ENCODE peak calls at places on chromosome 4, in six cellular contexts. F, B, J, Z, C and I are unnamed samples.
A peak's percentile ranks its signal among the peaks of the same experiment; 100 is the strongest.

GRCh38 chr4:115274545-115274944 is 161.1 kb upstream of the NDST4 start:
- DNase-seq in J (no peak), C (no peak), B (no peak), Z (no peak), F (no peak), I (no peak)

GRCh38 chr4:72302981-72303704 is 265.9 kb downstream of the ADAMTS3 start:
- DNase-seq in C (peak; percentile 81), J (peak; percentile 35), F (peak; percentile 71), Z (peak; percentile 53), B (peak; percentile 54), I (no peak)

GRCh38 chr4:119032921-119033685 is 102.5 kb upstream of the MYOZ2 start:
- DNase-seq in Z (no peak), F (no peak), J (no peak), B (no peak), C (no peak), I (no peak)

GRCh38 chr4:82217986-82218715 is 155.6 kb downstream of the HNRNPD start:
- DNase-seq in J (no peak), C (peak; percentile 34), B (no peak), Z (no peak), F (no peak), I (no peak)

GRCh38 chr4:10180927-10181744 is 64.5 kb upstream of the WDR1 start:
- DNase-seq in B (no peak), C (peak; percentile 77), F (no peak), J (peak; percentile 51), Z (no peak), I (no peak)

GRCh38 chr4:117577686-117578085 is 456.6 kb upstream of the NDST3 start:
- DNase-seq in B (peak; percentile 33), Z (no peak), J (no peak), F (no peak), C (peak; percentile 64), I (no peak)

GRCh38 chr4:110620352-110621327 is 2.2 kb downstream of the PITX2 start:
- DNase-seq in C (peak; percentile 89), Z (peak; percentile 67), F (peak; percentile 89), J (no peak), B (peak; percentile 88), I (no peak)

GRCh38 chr4:143358923-143359694 is 22.4 kb downstream of the GAB1 start:
- DNase-seq in J (peak; percentile 93), C (no peak), F (no peak), B (peak; percentile 84), Z (no peak), I (no peak)

GRCh38 chr4:182752158-182752910 is 164.9 kb downstream of the DCTD start:
- DNase-seq in J (peak; percentile 83), C (peak; percentile 60), B (peak; percentile 49), F (no peak), Z (no peak), I (no peak)

GRCh38 chr4:130563185-130563890 is 1467.4 kb downstream of the C4orf33 start:
- DNase-seq in Z (peak; percentile 52), B (peak; percentile 78), F (peak; percentile 81), J (peak; percentile 72), C (peak; percentile 80), I (peak; percentile 66)

GRCh38 chr4:133316874-133317273 is 167.8 kb downstream of the PCDH10 start:
- DNase-seq in C (no peak), B (no peak), F (no peak), Z (no peak), J (no peak), I (no peak)

GRCh38 chr4:148951346-148951745 is 509.1 kb upstream of the NR3C2 start:
- DNase-seq in J (peak; percentile 4), B (no peak), Z (no peak), C (no peak), F (no peak), I (no peak)

GRCh38 chr4:169791527-169792156 is 33.9 kb upstream of the HPF1 start:
- DNase-seq in J (peak; percentile 55), F (peak; percentile 66), C (peak; percentile 78), Z (peak; percentile 46), B (peak; percentile 75), I (peak; percentile 17)

GRCh38 chr4:56197387-56197786 is 189.9 kb downstream of the AASDH start:
- DNase-seq in C (no peak), B (no peak), Z (no peak), J (no peak), F (no peak), I (no peak)

GRCh38 chr4:153645183-153645582 is 38.9 kb upstream of the TLR2 start:
- DNase-seq in Z (no peak), B (no peak), C (peak; percentile 40), F (no peak), J (no peak), I (no peak)

GRCh38 chr4:16418814-16419213 is 192.5 kb upstream of the TAPT1 start:
- DNase-seq in B (no peak), F (no peak), Z (no peak), J (peak; percentile 62), C (no peak), I (no peak)

GRCh38 chr4:10096976-10097330 is 19.6 kb downstream of the WDR1 start:
- DNase-seq in Z (no peak), F (no peak), B (no peak), J (no peak), C (no peak), I (no peak)

GRCh38 chr4:154643493-154643892 is 31.0 kb upstream of the FGG start:
- DNase-seq in F (no peak), B (no peak), C (no peak), J (no peak), Z (no peak), I (no peak)

GRCh38 chr4:113116414-113117345 is 67.2 kb downstream of the ANK2 start:
- DNase-seq in F (peak; percentile 36), J (no peak), Z (no peak), B (no peak), C (peak; percentile 52), I (no peak)

GRCh38 chr4:151661873-151662272 is 98.9 kb downstream of the GATB start:
- DNase-seq in Z (no peak), C (no peak), F (no peak), J (no peak), B (no peak), I (no peak)

GRCh38 chr4:86845593-86845992 is 3.6 kb downstream of the SLC10A6 start:
- DNase-seq in Z (no peak), B (no peak), C (no peak), F (no peak), J (no peak), I (no peak)

GRCh38 chr4:168587326-168588125 is 90.7 kb downstream of the PALLD start:
- DNase-seq in C (peak; percentile 82), Z (no peak), B (peak; percentile 83), J (peak; percentile 88), F (no peak), I (no peak)
- H4K8ac ChIP-seq in C (no peak overlapping the region), Z (no peak overlapping the region), B (peak overlapping the region; percentile 12), J (no peak overlapping the region), F (no peak overlapping the region), I (no peak overlapping the region)

DNA sequence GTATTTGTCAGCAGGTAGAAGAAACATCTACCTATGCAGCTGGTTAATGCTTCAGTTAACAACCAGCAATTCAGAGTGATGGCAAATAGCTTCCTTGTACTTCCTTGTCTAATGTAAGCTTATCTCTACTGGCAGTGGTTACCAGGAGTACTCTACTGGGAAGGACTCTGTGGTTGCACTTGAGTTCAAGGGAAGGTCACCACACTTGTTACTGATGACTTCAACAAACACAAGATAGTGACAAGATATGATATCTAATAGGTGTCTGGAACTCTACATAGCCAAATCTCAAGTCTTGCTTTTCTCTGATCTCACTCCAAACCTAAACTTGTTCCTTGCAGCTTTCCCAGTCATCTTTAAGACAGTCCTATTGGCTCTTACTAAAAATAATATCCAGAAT is 1644.9 kb upstream of the TENM3 start:
- DNase-seq in Z (no peak), F (no peak), B (no peak), C (peak; percentile 55), J (no peak), I (no peak)
- H4K8ac ChIP-seq in Z (no peak overlapping the region), F (no peak overlapping the region), B (no peak overlapping the region), C (no peak overlapping the region), J (no peak overlapping the region), I (no peak overlapping the region)

DNA sequence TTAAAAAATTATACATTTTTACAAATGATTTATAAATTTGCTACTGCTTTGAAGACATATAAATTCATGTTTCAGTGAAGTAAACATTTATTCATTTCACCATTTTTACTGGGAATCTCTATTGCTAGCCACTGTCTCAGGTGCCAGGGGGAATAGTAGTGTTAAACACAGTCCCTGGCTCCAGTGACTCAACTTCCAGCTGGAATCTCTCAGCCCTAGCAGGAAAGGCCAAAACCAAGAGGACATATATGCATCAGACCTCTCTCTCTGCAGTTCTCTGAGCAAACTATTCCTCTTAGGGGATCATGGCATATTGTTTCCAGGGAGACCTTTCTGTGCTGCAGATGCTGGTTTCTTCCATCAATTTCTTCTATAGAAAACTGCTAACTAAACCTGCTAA is 1009.0 kb upstream of the LCORL start:
- DNase-seq in J (no peak), B (peak; percentile 33), Z (no peak), C (no peak), F (no peak), I (no peak)
- H4K8ac ChIP-seq in J (no peak overlapping the region), B (no peak overlapping the region), Z (no peak overlapping the region), C (no peak overlapping the region), F (no peak overlapping the region), I (no peak overlapping the region)

DNA sequence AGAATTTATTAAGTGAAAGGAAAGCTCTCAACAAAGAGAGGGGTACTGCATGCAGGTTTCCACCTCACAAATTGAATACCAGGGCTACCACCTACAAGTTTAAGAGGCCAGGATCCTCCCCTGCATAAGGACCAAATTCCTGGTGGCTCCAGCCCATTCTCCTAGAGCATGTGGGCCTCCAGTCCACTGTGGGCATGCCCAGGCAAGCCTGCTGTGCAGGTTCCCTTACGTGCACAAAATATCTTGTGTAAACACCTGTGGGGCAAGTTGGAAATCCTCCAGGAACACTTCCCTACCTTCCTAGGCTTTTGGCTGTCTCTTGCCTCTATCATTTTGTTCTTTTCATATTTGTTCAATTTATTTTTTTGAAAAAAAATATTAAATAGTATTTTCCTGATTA is 724.3 kb downstream of the ARAP2 start:
- DNase-seq in C (no peak), J (no peak), Z (no peak), B (no peak), F (peak; percentile 28), I (no peak)
- H4K8ac ChIP-seq in C (no peak overlapping the region), J (no peak overlapping the region), Z (no peak overlapping the region), B (peak overlapping the region; percentile 80), F (no peak overlapping the region), I (no peak overlapping the region)

GRCh38 chr4:158812133-158812532 is 43.3 kb downstream of the FNIP2 start:
- DNase-seq in F (no peak), J (no peak), Z (no peak), C (no peak), B (no peak), I (no peak)

GRCh38 chr4:158811216-158811540 is 42.4 kb downstream of the FNIP2 start:
- DNase-seq in F (no peak), C (no peak), Z (no peak), B (no peak), J (no peak), I (no peak)

GRCh38 chr4:158813113-158813512 is 44.3 kb downstream of the FNIP2 start:
- DNase-seq in F (no peak), C (no peak), B (no peak), Z (no peak), J (no peak), I (no peak)

GRCh38 chr4:158812543-158812942 is 43.7 kb downstream of the FNIP2 start:
- DNase-seq in Z (no peak), B (no peak), C (no peak), J (no peak), F (no peak), I (no peak)

DNA sequence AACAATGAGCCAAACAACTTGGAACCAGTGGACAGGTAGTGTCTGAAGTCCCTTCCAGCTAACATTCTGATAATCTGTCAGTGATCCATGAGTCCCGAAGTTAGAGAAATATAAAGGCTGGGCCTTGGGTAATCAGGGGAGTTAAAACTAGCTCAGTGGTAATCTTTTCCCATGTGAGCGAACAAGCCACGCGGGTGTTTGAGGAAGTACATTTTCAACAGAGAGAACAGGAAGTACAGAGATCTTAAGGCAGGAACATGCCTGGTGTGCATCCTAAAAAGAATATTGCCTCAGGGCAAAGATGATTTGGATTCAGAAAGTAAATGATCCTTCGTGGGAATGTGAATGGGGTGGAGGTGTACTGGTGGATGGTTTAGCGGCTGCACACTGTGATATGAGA is 42.9 kb downstream of the FNIP2 start:
- DNase-seq in Z (no peak), J (no peak), B (no peak), C (no peak), F (no peak), I (no peak)
- H4K8ac ChIP-seq in Z (no peak overlapping the region), J (no peak overlapping the region), B (no peak overlapping the region), C (no peak overlapping the region), F (no peak overlapping the region), I (no peak overlapping the region)